ENCODE peak calls at places on chromosomes 1 and 21, in four cellular contexts. One of them, this sample, is unnamed.

GRCh38 chr1:119116725-119117124 is 23.7 kb downstream of the WARS2 start:
- DNase-seq in astrocyte of the spinal cord: no peak
- DNase-seq in astrocyte of the cerebellum: no peak
- DNase-seq in cardiac muscle cell: no peak
- DNase-seq in this sample: no peak

GRCh38 chr1:53381790-53382401 is 54.0 kb upstream of the LRP8 start:
- DNase-seq in astrocyte of the spinal cord: peak
- DNase-seq in astrocyte of the cerebellum: no peak
- DNase-seq in cardiac muscle cell: no peak
- DNase-seq in this sample: no peak

GRCh38 chr1:161044908-161045748 is 649 bp downstream of the USF1 start:
- DNase-seq in astrocyte of the spinal cord: peak
- DNase-seq in astrocyte of the cerebellum: peak
- DNase-seq in cardiac muscle cell: peak
- DNase-seq in this sample: peak

GRCh38 chr1:41400235-41400634 is 39.0 kb downstream of the FOXO6 start:
- DNase-seq in astrocyte of the spinal cord: no peak
- DNase-seq in astrocyte of the cerebellum: no peak
- DNase-seq in cardiac muscle cell: no peak
- DNase-seq in this sample: no peak

GRCh38 chr21:25717491-25718139 is 17.1 kb downstream of the ATP5PF start:
- DNase-seq in astrocyte of the spinal cord: peak
- DNase-seq in astrocyte of the cerebellum: no peak
- DNase-seq in cardiac muscle cell: peak
- DNase-seq in this sample: peak

GRCh38 chr21:32918467-32919140 is 107.1 kb upstream of the OLIG2 start:
- DNase-seq in astrocyte of the spinal cord: no peak
- DNase-seq in astrocyte of the cerebellum: no peak
- DNase-seq in cardiac muscle cell: no peak
- DNase-seq in this sample: no peak

GRCh38 chr1:231611111-231611510 is 15.5 kb upstream of the DISC1 start:
- DNase-seq in astrocyte of the spinal cord: no peak
- DNase-seq in astrocyte of the cerebellum: no peak
- DNase-seq in cardiac muscle cell: no peak
- DNase-seq in this sample: no peak

GRCh38 chr1:17438977-17439249 is 564 bp downstream of the RCC2 start:
- DNase-seq in astrocyte of the spinal cord: no peak
- DNase-seq in astrocyte of the cerebellum: no peak
- DNase-seq in cardiac muscle cell: no peak
- DNase-seq in this sample: no peak

GRCh38 chr1:105909811-105910210 is 1146.7 kb upstream of the PRMT6 start:
- DNase-seq in astrocyte of the spinal cord: no peak
- DNase-seq in astrocyte of the cerebellum: no peak
- DNase-seq in cardiac muscle cell: no peak
- DNase-seq in this sample: no peak

GRCh38 chr1:57341721-57342120 is 82.1 kb downstream of the DAB1 start:
- DNase-seq in astrocyte of the spinal cord: no peak
- DNase-seq in astrocyte of the cerebellum: no peak
- DNase-seq in cardiac muscle cell: no peak
- DNase-seq in this sample: no peak

GRCh38 chr1:116218922-116219321 is 107.7 kb downstream of the MAB21L3 start:
- DNase-seq in astrocyte of the spinal cord: no peak
- DNase-seq in astrocyte of the cerebellum: no peak
- DNase-seq in cardiac muscle cell: peak
- DNase-seq in this sample: peak

GRCh38 chr1:163170975-163171676 is 31.6 kb downstream of the RGS5 start:
- DNase-seq in astrocyte of the spinal cord: peak
- DNase-seq in astrocyte of the cerebellum: no peak
- DNase-seq in cardiac muscle cell: no peak
- DNase-seq in this sample: no peak

GRCh38 chr1:90959352-90960206 is 62.3 kb downstream of the ZNF644 start:
- DNase-seq in astrocyte of the spinal cord: no peak
- DNase-seq in astrocyte of the cerebellum: no peak
- DNase-seq in cardiac muscle cell: no peak
- DNase-seq in this sample: no peak

GRCh38 chr1:115219937-115220336 is 118.1 kb downstream of the NGF start:
- DNase-seq in astrocyte of the spinal cord: no peak
- DNase-seq in astrocyte of the cerebellum: no peak
- DNase-seq in cardiac muscle cell: no peak
- DNase-seq in this sample: peak

GRCh38 chr1:87950369-87950768 is 621.7 kb downstream of the LMO4 start:
- DNase-seq in astrocyte of the spinal cord: no peak
- DNase-seq in astrocyte of the cerebellum: no peak
- DNase-seq in cardiac muscle cell: no peak
- DNase-seq in this sample: no peak

GRCh38 chr1:198072177-198072576 is 84.6 kb upstream of the NEK7 start:
- DNase-seq in astrocyte of the spinal cord: no peak
- DNase-seq in astrocyte of the cerebellum: no peak
- DNase-seq in cardiac muscle cell: peak
- DNase-seq in this sample: no peak

GRCh38 chr1:244397086-244397485 is 54.6 kb downstream of the ADSS2 start:
- DNase-seq in astrocyte of the spinal cord: no peak
- DNase-seq in astrocyte of the cerebellum: no peak
- DNase-seq in cardiac muscle cell: no peak
- DNase-seq in this sample: no peak

GRCh38 chr1:42143875-42144274 is 9.3 kb upstream of the GUCA2B start:
- DNase-seq in astrocyte of the spinal cord: no peak
- DNase-seq in astrocyte of the cerebellum: no peak
- DNase-seq in cardiac muscle cell: no peak
- DNase-seq in this sample: no peak

GRCh38 chr1:168135116-168135981 is 1.4 kb downstream of the GPR161 start:
- DNase-seq in astrocyte of the spinal cord: peak
- DNase-seq in astrocyte of the cerebellum: no peak
- DNase-seq in cardiac muscle cell: no peak
- DNase-seq in this sample: no peak

GRCh38 chr21:22076471-22076870 is 1078.3 kb downstream of the NCAM2 start:
- DNase-seq in astrocyte of the spinal cord: no peak
- DNase-seq in astrocyte of the cerebellum: no peak
- DNase-seq in cardiac muscle cell: no peak
- DNase-seq in this sample: no peak

GRCh38 chr1:22780696-22781095 is 70.1 kb downstream of the EPHB2 start:
- DNase-seq in astrocyte of the spinal cord: no peak
- DNase-seq in astrocyte of the cerebellum: no peak
- DNase-seq in cardiac muscle cell: peak
- DNase-seq in this sample: no peak

GRCh38 chr1:98940680-98941079 is 64.0 kb downstream of the PLPPR5 start:
- DNase-seq in astrocyte of the spinal cord: peak
- DNase-seq in astrocyte of the cerebellum: no peak
- DNase-seq in cardiac muscle cell: no peak
- DNase-seq in this sample: no peak

GRCh38 chr1:45552309-45552708 is 1.7 kb downstream of the AKR1A1 start:
- DNase-seq in astrocyte of the spinal cord: no peak
- DNase-seq in astrocyte of the cerebellum: no peak
- DNase-seq in cardiac muscle cell: no peak
- DNase-seq in this sample: no peak

GRCh38 chr1:72284084-72284397 is 1.7 kb upstream of the NEGR1 start:
- DNase-seq in astrocyte of the spinal cord: peak
- DNase-seq in astrocyte of the cerebellum: no peak
- DNase-seq in cardiac muscle cell: no peak
- DNase-seq in this sample: no peak

GRCh38 chr1:110038271-110038670 is 3.8 kb downstream of the STRIP1 start:
- DNase-seq in astrocyte of the spinal cord: no peak
- DNase-seq in astrocyte of the cerebellum: no peak
- DNase-seq in cardiac muscle cell: no peak
- DNase-seq in this sample: no peak

GRCh38 chr1:9589144-9589718 is 520 bp downstream of the TMEM201 start:
- DNase-seq in astrocyte of the spinal cord: peak
- DNase-seq in astrocyte of the cerebellum: no peak
- DNase-seq in cardiac muscle cell: peak
- DNase-seq in this sample: no peak

GRCh38 chr1:89727517-89728312 is 93.1 kb upstream of the LRRC8D start:
- DNase-seq in astrocyte of the spinal cord: no peak
- DNase-seq in astrocyte of the cerebellum: no peak
- DNase-seq in cardiac muscle cell: no peak
- DNase-seq in this sample: no peak

GRCh38 chr1:84467298-84467697 is 11.8 kb upstream of the RPF1 start:
- DNase-seq in astrocyte of the spinal cord: no peak
- DNase-seq in astrocyte of the cerebellum: no peak
- DNase-seq in cardiac muscle cell: no peak
- DNase-seq in this sample: no peak

DNA sequence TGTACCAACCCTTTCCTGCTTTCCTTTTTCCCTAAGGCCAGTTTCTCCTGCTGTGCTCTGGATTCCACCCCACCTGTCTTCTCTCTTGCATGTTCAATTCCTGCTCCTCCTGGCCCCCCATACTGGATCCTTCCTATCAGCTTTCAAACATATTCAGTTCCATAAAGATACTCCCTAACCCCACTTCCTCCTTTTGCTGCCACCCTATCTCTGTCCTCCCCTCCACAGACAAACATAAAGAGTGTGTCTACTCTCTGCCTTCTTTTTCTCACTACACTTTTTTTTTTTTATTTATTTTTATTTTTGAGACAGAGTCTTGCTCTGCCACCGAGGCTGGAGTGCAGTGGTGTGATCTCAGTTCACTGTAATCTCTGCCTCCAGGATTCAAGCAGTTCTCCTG is 16.9 kb upstream of the RPF1 start:
- DNase-seq in astrocyte of the spinal cord: no peak
- DNase-seq in astrocyte of the cerebellum: no peak
- DNase-seq in cardiac muscle cell: no peak
- DNase-seq in this sample: no peak
- H3K4me3 ChIP-seq in astrocyte of the spinal cord: no peak
- H3K4me3 ChIP-seq in astrocyte of the cerebellum: no peak
- H3K4me3 ChIP-seq in cardiac muscle cell: no peak
- H3K4me3 ChIP-seq in this sample: no peak

GRCh38 chr1:156493154-156493631 is 7.4 kb downstream of the MEF2D start:
- DNase-seq in astrocyte of the spinal cord: no peak
- DNase-seq in astrocyte of the cerebellum: no peak
- DNase-seq in cardiac muscle cell: peak
- DNase-seq in this sample: no peak
- H3K4me3 ChIP-seq in astrocyte of the spinal cord: no peak
- H3K4me3 ChIP-seq in astrocyte of the cerebellum: no peak
- H3K4me3 ChIP-seq in cardiac muscle cell: no peak
- H3K4me3 ChIP-seq in this sample: peak

GRCh38 chr1:155186266-155186954 is 12.8 kb downstream of the TRIM46 start:
- DNase-seq in astrocyte of the spinal cord: no peak
- DNase-seq in astrocyte of the cerebellum: no peak
- DNase-seq in cardiac muscle cell: no peak
- DNase-seq in this sample: no peak

GRCh38 chr1:155184835-155185782 is 11.5 kb downstream of the TRIM46 start:
- DNase-seq in astrocyte of the spinal cord: no peak
- DNase-seq in astrocyte of the cerebellum: no peak
- DNase-seq in cardiac muscle cell: no peak
- DNase-seq in this sample: no peak

GRCh38 chr1:155188268-155188667 is 14.6 kb downstream of the TRIM46 start:
- DNase-seq in astrocyte of the spinal cord: no peak
- DNase-seq in astrocyte of the cerebellum: no peak
- DNase-seq in cardiac muscle cell: no peak
- DNase-seq in this sample: no peak

GRCh38 chr1:155185783-155186265 is 12.2 kb downstream of the TRIM46 start:
- DNase-seq in astrocyte of the spinal cord: no peak
- DNase-seq in astrocyte of the cerebellum: no peak
- DNase-seq in cardiac muscle cell: no peak
- DNase-seq in this sample: no peak

DNA sequence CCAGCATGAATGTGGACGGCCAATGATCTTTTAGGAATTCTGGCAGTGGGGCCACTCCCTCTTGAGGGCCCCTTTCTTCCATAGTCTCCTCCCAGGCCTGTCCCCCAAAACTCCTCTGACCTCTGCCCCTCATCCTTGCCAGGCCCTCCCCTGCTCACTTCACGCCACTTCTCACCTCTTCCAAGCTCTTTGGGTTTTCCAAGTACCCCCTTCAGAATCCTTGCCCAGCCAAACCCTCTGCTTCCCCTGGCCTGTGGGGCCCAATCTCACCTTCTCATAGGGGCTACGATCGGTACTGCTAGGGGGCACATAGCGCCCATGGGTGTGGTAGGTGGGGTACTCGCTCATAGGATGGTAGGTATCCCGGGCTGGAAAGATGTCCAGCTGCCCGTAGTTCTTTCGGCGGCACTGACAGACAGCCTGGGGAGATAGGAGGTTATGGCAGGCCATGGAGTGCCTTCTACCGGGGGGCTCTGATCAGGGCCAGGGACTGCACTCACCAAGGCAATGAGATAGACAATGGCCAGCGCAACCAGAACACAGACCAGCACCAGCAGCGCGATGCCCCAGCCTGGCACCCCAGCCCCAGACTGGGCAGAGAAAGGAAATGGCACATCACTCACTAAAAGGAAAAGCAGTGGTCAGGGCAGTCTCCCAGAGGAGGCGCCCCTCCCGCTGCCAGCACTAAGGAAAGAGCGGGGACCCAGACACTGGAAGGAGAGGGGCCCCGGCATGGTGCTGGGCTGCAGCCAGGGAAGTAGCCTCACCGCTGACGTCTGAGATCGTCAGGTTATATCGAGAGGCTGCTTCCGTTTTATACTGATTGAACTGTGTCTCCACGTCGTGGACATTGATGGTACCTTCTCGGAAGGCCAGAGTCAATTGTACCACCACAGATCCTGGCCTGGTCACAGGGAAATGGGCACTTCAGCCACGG is 13.6 kb downstream of the TRIM46 start:
- DNase-seq in astrocyte of the spinal cord: no peak
- DNase-seq in astrocyte of the cerebellum: no peak
- DNase-seq in cardiac muscle cell: no peak
- DNase-seq in this sample: no peak
- H3K4me3 ChIP-seq in astrocyte of the spinal cord: no peak
- H3K4me3 ChIP-seq in astrocyte of the cerebellum: no peak
- H3K4me3 ChIP-seq in cardiac muscle cell: no peak
- H3K4me3 ChIP-seq in this sample: no peak

DNA sequence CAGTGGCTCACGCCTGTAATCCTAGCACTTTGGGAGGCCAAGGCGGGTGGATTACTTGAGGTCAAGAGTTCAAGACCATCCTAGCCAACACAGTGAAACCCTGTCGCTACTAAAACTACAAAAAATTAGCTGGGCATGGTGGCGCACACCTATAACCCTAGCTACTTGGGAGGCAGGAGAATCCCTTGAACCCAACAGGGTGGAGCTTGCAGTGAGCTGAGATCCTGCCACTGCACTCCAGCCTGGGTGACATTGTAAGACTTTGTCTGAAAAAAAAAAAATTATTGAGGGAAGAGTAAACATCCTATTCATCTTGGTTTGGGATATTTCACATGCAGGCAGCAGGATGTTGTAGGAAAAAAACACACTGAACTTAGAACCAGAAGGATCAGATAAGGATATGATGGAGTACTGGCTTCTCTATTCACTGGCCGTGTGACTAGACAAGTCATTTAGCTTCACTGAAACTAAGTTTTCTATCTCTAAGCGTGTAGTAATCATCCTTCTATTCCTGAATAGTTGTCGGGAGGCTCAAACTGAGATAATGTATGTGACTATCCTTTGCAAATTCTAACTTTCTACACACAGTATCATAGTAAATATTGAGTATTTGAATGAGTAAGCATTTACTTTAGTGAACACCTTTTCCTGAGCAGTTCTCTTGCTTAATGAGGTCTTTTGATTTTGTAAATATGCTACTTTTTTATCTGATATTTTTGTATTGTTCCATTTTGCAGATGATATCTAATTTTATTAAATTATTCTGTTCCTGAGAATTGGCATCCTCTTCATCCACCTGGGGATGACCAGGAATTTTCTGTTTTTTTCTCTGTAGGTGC is 18.1 kb downstream of the CAP1 start:
- DNase-seq in astrocyte of the spinal cord: no peak
- DNase-seq in astrocyte of the cerebellum: no peak
- DNase-seq in cardiac muscle cell: no peak
- DNase-seq in this sample: no peak
- H3K4me3 ChIP-seq in astrocyte of the spinal cord: no peak
- H3K4me3 ChIP-seq in astrocyte of the cerebellum: no peak
- H3K4me3 ChIP-seq in cardiac muscle cell: no peak
- H3K4me3 ChIP-seq in this sample: peak

This sample was measured in heart right ventricle.